ENCODE peak calls at places on chromosomes 6 and 20, in eight cellular contexts. One of them, this sample, is unnamed.

GRCh38 chr6:3031857-3032256 is 32.2 kb downstream of the NQO2 start:
- DNase-seq in neural crest cell: no peak
- DNase-seq in astrocyte of the spinal cord: no peak
- DNase-seq in GM13977: no peak
- DNase-seq in left lung: peak; percentile 80
- DNase-seq in HFF-Myc: no peak
- DNase-seq in heart right ventricle: no peak
- DNase-seq in kidney: no peak
- DNase-seq in this sample: peak; percentile 46

GRCh38 chr20:14777571-14777970 is 440.2 kb upstream of the FLRT3 start:
- DNase-seq in neural crest cell: no peak
- DNase-seq in astrocyte of the spinal cord: no peak
- DNase-seq in GM13977: no peak
- DNase-seq in left lung: no peak
- DNase-seq in HFF-Myc: no peak
- DNase-seq in heart right ventricle: no peak
- DNase-seq in kidney: no peak
- DNase-seq in this sample: no peak

GRCh38 chr20:12179692-12180091 is 262.0 kb downstream of the BTBD3 start:
- DNase-seq in neural crest cell: no peak
- DNase-seq in astrocyte of the spinal cord: no peak
- DNase-seq in GM13977: no peak
- DNase-seq in left lung: no peak
- DNase-seq in HFF-Myc: no peak
- DNase-seq in heart right ventricle: no peak
- DNase-seq in kidney: no peak
- DNase-seq in this sample: no peak

GRCh38 chr6:72757926-72758325 is 136.1 kb downstream of the KCNQ5 start:
- DNase-seq in neural crest cell: no peak
- DNase-seq in astrocyte of the spinal cord: no peak
- DNase-seq in GM13977: no peak
- DNase-seq in left lung: no peak
- DNase-seq in HFF-Myc: no peak
- DNase-seq in heart right ventricle: no peak
- DNase-seq in kidney: no peak
- DNase-seq in this sample: no peak

GRCh38 chr6:77373955-77374354 is 89.3 kb downstream of the HTR1B start:
- DNase-seq in neural crest cell: no peak
- DNase-seq in astrocyte of the spinal cord: no peak
- DNase-seq in GM13977: no peak
- DNase-seq in left lung: peak; percentile 28
- DNase-seq in HFF-Myc: no peak
- DNase-seq in heart right ventricle: no peak
- DNase-seq in kidney: no peak
- DNase-seq in this sample: no peak

GRCh38 chr20:33059741-33060390 is 6.2 kb downstream of the BPIFB3 start:
- DNase-seq in neural crest cell: no peak
- DNase-seq in astrocyte of the spinal cord: no peak
- DNase-seq in GM13977: no peak
- DNase-seq in left lung: no peak
- DNase-seq in HFF-Myc: no peak
- DNase-seq in heart right ventricle: no peak
- DNase-seq in kidney: no peak
- DNase-seq in this sample: no peak

GRCh38 chr20:7094438-7094997 is 327.0 kb downstream of the BMP2 start:
- DNase-seq in neural crest cell: peak; percentile 44
- DNase-seq in astrocyte of the spinal cord: peak; percentile 22
- DNase-seq in GM13977: no peak
- DNase-seq in left lung: no peak
- DNase-seq in HFF-Myc: peak; percentile 10
- DNase-seq in heart right ventricle: peak; percentile 11
- DNase-seq in kidney: no peak
- DNase-seq in this sample: peak; percentile 21

GRCh38 chr6:125821825-125822281 is 31.1 kb downstream of the NCOA7 start:
- DNase-seq in neural crest cell: no peak
- DNase-seq in astrocyte of the spinal cord: no peak
- DNase-seq in GM13977: no peak
- DNase-seq in left lung: no peak
- DNase-seq in HFF-Myc: no peak
- DNase-seq in heart right ventricle: no peak
- DNase-seq in kidney: no peak
- DNase-seq in this sample: no peak

GRCh38 chr20:41879151-41879550 is 261.0 kb upstream of the CHD6 start:
- DNase-seq in neural crest cell: no peak
- DNase-seq in astrocyte of the spinal cord: no peak
- DNase-seq in GM13977: no peak
- DNase-seq in left lung: no peak
- DNase-seq in HFF-Myc: no peak
- DNase-seq in heart right ventricle: no peak
- DNase-seq in kidney: no peak
- DNase-seq in this sample: no peak

GRCh38 chr6:142026471-142026870 is 106.3 kb upstream of the GJE1 start:
- DNase-seq in neural crest cell: no peak
- DNase-seq in astrocyte of the spinal cord: no peak
- DNase-seq in GM13977: no peak
- DNase-seq in left lung: no peak
- DNase-seq in HFF-Myc: no peak
- DNase-seq in heart right ventricle: no peak
- DNase-seq in kidney: no peak
- DNase-seq in this sample: no peak

GRCh38 chr6:38782616-38783015 is 67.5 kb downstream of the DNAH8 start:
- DNase-seq in neural crest cell: no peak
- DNase-seq in astrocyte of the spinal cord: no peak
- DNase-seq in GM13977: no peak
- DNase-seq in left lung: no peak
- DNase-seq in HFF-Myc: no peak
- DNase-seq in heart right ventricle: no peak
- DNase-seq in kidney: no peak
- DNase-seq in this sample: no peak

GRCh38 chr6:158705386-158706126 is 55.7 kb downstream of the SYTL3 start:
- DNase-seq in neural crest cell: no peak
- DNase-seq in astrocyte of the spinal cord: no peak
- DNase-seq in GM13977: no peak
- DNase-seq in left lung: no peak
- DNase-seq in HFF-Myc: no peak
- DNase-seq in heart right ventricle: no peak
- DNase-seq in kidney: no peak
- DNase-seq in this sample: no peak

GRCh38 chr6:158707826-158708225 is 58.0 kb downstream of the SYTL3 start:
- DNase-seq in neural crest cell: no peak
- DNase-seq in astrocyte of the spinal cord: peak; percentile 59
- DNase-seq in GM13977: no peak
- DNase-seq in left lung: no peak
- DNase-seq in HFF-Myc: no peak
- DNase-seq in heart right ventricle: no peak
- DNase-seq in kidney: no peak
- DNase-seq in this sample: no peak

GRCh38 chr6:158707120-158707519 is 57.3 kb downstream of the SYTL3 start:
- DNase-seq in neural crest cell: no peak
- DNase-seq in astrocyte of the spinal cord: peak; percentile 49
- DNase-seq in GM13977: no peak
- DNase-seq in left lung: no peak
- DNase-seq in HFF-Myc: no peak
- DNase-seq in heart right ventricle: peak; percentile 41
- DNase-seq in kidney: no peak
- DNase-seq in this sample: no peak

GRCh38 chr6:158708239-158708638 is 58.4 kb downstream of the SYTL3 start:
- DNase-seq in neural crest cell: no peak
- DNase-seq in astrocyte of the spinal cord: peak; percentile 60
- DNase-seq in GM13977: no peak
- DNase-seq in left lung: no peak
- DNase-seq in HFF-Myc: no peak
- DNase-seq in heart right ventricle: peak; percentile 59
- DNase-seq in kidney: no peak
- DNase-seq in this sample: no peak

DNA sequence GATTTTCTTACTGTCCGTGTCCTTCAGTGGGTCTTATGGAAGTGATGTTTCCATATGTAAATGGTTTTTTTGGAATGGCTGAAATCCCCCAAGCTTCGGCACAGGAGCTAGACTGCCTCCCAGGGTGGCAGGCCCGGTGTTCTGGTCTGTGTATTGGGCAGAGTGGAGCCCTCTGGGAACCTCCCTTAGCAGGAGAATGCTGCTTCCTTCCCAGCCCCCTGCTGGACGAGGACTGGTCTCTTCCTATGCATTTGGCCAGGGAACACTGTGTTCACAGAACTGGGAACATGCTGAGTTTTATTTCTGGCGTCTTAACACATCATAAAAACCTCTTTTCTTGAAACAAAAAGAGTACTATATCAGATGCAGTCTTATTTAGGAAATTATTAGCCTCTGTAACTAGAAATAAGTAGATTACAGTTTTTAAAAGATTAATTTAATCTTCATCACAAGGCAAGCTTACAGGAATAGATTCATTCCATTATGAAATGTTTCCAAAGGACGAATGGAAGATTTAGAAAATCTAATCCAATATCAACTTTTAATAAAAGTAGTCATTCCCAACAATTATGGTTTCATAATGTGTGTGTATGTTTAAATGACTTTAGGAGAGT is 56.6 kb downstream of the SYTL3 start:
- DNase-seq in neural crest cell: peak; percentile 39
- DNase-seq in astrocyte of the spinal cord: peak; percentile 63
- DNase-seq in GM13977: no peak
- DNase-seq in left lung: no peak
- DNase-seq in HFF-Myc: no peak
- DNase-seq in heart right ventricle: peak; percentile 42
- DNase-seq in kidney: no peak
- DNase-seq in this sample: no peak
- TF ChIP-seq CTCF in neural crest cell: peak; percentile 65
- TF ChIP-seq CTCF in astrocyte of the spinal cord: peak; percentile 80
- TF ChIP-seq CTCF in GM13977: no peak
- TF ChIP-seq CTCF in left lung: peak; percentile 34
- TF ChIP-seq CTCF in HFF-Myc: peak; percentile 74
- TF ChIP-seq CTCF in heart right ventricle: peak; percentile 49
- TF ChIP-seq CTCF in kidney: peak; percentile 30
- TF ChIP-seq CTCF in this sample: no peak

GRCh38 chr6:73796881-73797280 is 100.9 kb downstream of the CD109 start:
- DNase-seq in neural crest cell: no peak
- DNase-seq in astrocyte of the spinal cord: no peak
- DNase-seq in GM13977: no peak
- DNase-seq in left lung: no peak
- DNase-seq in HFF-Myc: no peak
- DNase-seq in heart right ventricle: no peak
- DNase-seq in kidney: no peak
- DNase-seq in this sample: no peak

GRCh38 chr6:73801652-73802268 is 105.8 kb downstream of the CD109 start:
- DNase-seq in neural crest cell: no peak
- DNase-seq in astrocyte of the spinal cord: no peak
- DNase-seq in GM13977: no peak
- DNase-seq in left lung: no peak
- DNase-seq in HFF-Myc: no peak
- DNase-seq in heart right ventricle: no peak
- DNase-seq in kidney: no peak
- DNase-seq in this sample: no peak

GRCh38 chr6:73797861-73798260 is 101.9 kb downstream of the CD109 start:
- DNase-seq in neural crest cell: no peak
- DNase-seq in astrocyte of the spinal cord: no peak
- DNase-seq in GM13977: no peak
- DNase-seq in left lung: no peak
- DNase-seq in HFF-Myc: no peak
- DNase-seq in heart right ventricle: no peak
- DNase-seq in kidney: no peak
- DNase-seq in this sample: no peak

GRCh38 chr6:73800997-73801396 is 105.0 kb downstream of the CD109 start:
- DNase-seq in neural crest cell: no peak
- DNase-seq in astrocyte of the spinal cord: no peak
- DNase-seq in GM13977: no peak
- DNase-seq in left lung: no peak
- DNase-seq in HFF-Myc: no peak
- DNase-seq in heart right ventricle: no peak
- DNase-seq in kidney: no peak
- DNase-seq in this sample: no peak

DNA sequence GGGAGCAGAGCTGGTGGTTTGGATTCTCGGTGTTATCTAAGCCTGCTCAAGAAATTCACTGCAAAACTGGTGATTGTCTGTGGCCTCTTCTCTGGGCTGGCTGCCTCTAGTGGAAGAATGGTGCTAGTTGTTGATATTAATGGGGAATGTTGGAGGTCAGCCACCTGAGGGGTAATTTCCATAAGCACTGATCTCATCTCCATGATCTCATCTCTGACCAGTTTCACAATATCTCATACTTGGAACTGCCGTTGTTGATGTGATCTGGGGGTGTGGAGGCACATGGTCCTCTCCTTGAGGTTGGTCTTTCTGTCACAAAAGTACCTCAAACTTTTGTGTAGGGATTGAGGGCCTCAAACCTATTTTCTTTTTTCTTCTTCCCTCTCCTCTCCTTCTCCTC is 102.6 kb downstream of the CD109 start:
- DNase-seq in neural crest cell: no peak
- DNase-seq in astrocyte of the spinal cord: peak; percentile 92
- DNase-seq in GM13977: peak; percentile 57
- DNase-seq in left lung: no peak
- DNase-seq in HFF-Myc: peak; percentile 86
- DNase-seq in heart right ventricle: no peak
- DNase-seq in kidney: no peak
- DNase-seq in this sample: peak; percentile 46
- TF ChIP-seq CTCF in neural crest cell: no peak
- TF ChIP-seq CTCF in astrocyte of the spinal cord: peak; percentile 51
- TF ChIP-seq CTCF in GM13977: peak; percentile 27
- TF ChIP-seq CTCF in left lung: no peak
- TF ChIP-seq CTCF in HFF-Myc: peak; percentile 44
- TF ChIP-seq CTCF in heart right ventricle: no peak
- TF ChIP-seq CTCF in kidney: peak; percentile 28
- TF ChIP-seq CTCF in this sample: peak; percentile 31

DNA sequence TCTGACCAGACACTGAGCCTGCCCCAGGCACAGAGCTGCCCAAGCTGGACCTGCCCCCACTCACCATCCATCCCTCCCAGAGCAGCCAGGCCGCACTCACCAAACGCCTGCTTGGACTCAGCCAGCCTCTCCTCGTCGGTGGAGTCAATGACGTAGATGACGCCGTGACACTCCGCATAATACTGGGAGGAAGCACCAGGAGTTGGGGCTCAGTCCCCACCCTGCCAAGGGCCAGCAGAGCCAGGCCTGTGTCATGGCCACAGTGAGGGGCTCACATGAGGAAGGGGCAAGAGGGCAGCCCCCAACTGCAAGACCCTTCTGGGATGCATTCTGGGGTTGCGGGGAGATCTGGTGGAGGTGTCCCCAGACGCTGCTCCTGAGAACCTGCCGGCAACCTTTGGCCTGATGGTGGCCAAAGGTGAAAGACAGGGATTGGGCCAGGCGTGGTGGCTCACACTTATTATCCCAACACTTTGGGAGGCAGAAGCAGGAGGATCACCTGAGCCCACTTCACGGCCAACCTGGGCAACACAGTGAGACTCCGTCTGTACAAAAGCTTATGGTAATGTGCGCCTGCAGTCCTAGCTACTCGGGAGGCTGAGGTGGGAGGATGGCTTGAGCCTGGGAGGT is 5.6 kb downstream of the ARFRP1 start:
- DNase-seq in neural crest cell: no peak
- DNase-seq in astrocyte of the spinal cord: no peak
- DNase-seq in GM13977: no peak
- DNase-seq in left lung: no peak
- DNase-seq in HFF-Myc: no peak
- DNase-seq in heart right ventricle: no peak
- DNase-seq in kidney: peak; percentile 75
- DNase-seq in this sample: no peak
- TF ChIP-seq CTCF in neural crest cell: no peak
- TF ChIP-seq CTCF in astrocyte of the spinal cord: no peak
- TF ChIP-seq CTCF in GM13977: no peak
- TF ChIP-seq CTCF in left lung: no peak
- TF ChIP-seq CTCF in HFF-Myc: no peak
- TF ChIP-seq CTCF in heart right ventricle: no peak
- TF ChIP-seq CTCF in kidney: no peak
- TF ChIP-seq CTCF in this sample: no peak

GRCh38 chr6:96089173-96089572 is 73.4 kb downstream of the FUT9 start:
- DNase-seq in neural crest cell: peak; percentile 3
- DNase-seq in astrocyte of the spinal cord: no peak
- DNase-seq in GM13977: no peak
- DNase-seq in left lung: no peak
- DNase-seq in HFF-Myc: no peak
- DNase-seq in heart right ventricle: no peak
- DNase-seq in kidney: no peak
- DNase-seq in this sample: no peak
- TF ChIP-seq CTCF in neural crest cell: peak; percentile 61
- TF ChIP-seq CTCF in astrocyte of the spinal cord: peak; percentile 29
- TF ChIP-seq CTCF in GM13977: peak; percentile 33
- TF ChIP-seq CTCF in left lung: no peak
- TF ChIP-seq CTCF in HFF-Myc: no peak
- TF ChIP-seq CTCF in heart right ventricle: no peak
- TF ChIP-seq CTCF in kidney: no peak
- TF ChIP-seq CTCF in this sample: no peak

This sample was measured in activated CD8-positive, alpha-beta T cell treated with anti-CD3 and anti-CD28 coated beads for 36 hours.